ENCODE peak calls at places on chromosome 3, in nine cellular contexts. H is DND-41, Y is Peyer's patch, Q is stomach, E is mucosa of descending colon, Z is fibroblast of lung, J is heart right ventricle, B is body of pancreas, G is AG04450. A is an unnamed sample. For H3K9me3, the result is how much of the 10 kb centered on the place peaks cover.

GRCh38 chr3:15007681-15008141 is 57.4 kb downstream of the MRPS25 start:
- DNase-seq in Z (peak), J (no peak), B (no peak), H (no peak), Q (no peak), E (no peak), G (peak), Y (no peak), A (no peak)

GRCh38 chr3:129064969-129065726 is 4.6 kb downstream of the GP9 start:
- DNase-seq in Q (no peak), Y (peak), G (no peak), J (no peak), Z (no peak), H (no peak), E (peak), B (no peak), A (no peak)

GRCh38 chr3:140529096-140529495 is 148.8 kb upstream of the TRIM42 start:
- DNase-seq in Z (peak), E (no peak), Y (no peak), B (no peak), Q (no peak), H (no peak), G (no peak), J (no peak), A (no peak)

GRCh38 chr3:148006508-148006907 is 597.3 kb downstream of the ZIC1 start:
- DNase-seq in E (no peak), H (no peak), Q (no peak), G (peak), Z (peak), J (no peak), Y (no peak), B (no peak), A (no peak)

GRCh38 chr3:11000528-11000927 is 8.0 kb downstream of the SLC6A1 start:
- DNase-seq in B (no peak), Y (no peak), Q (no peak), G (no peak), J (no peak), E (no peak), H (no peak), Z (no peak), A (no peak)

GRCh38 chr3:29324180-29324651 is 43.3 kb downstream of the RBMS3 start:
- DNase-seq in H (no peak), Q (peak), Z (peak), B (peak), E (peak), G (no peak), Y (peak), J (peak), A (peak)

GRCh38 chr3:194281306-194281705 is 69.8 kb downstream of the CPN2 start:
- DNase-seq in E (no peak), J (no peak), Z (no peak), B (no peak), Q (no peak), Y (no peak), G (no peak), H (no peak), A (peak)

GRCh38 chr3:143565943-143566342 is 282.3 kb downstream of the SLC9A9 start:
- DNase-seq in G (no peak), Y (no peak), Z (peak), Q (no peak), B (no peak), E (no peak), H (no peak), J (no peak), A (no peak)

GRCh38 chr3:14842277-14842676 is 23.5 kb downstream of the FGD5 start:
- DNase-seq in J (no peak), B (no peak), H (no peak), G (no peak), Z (no peak), E (no peak), Y (no peak), Q (no peak), A (no peak)

GRCh38 chr3:30606301-30607031 is at the start of gene TGFBR2:
- DNase-seq in Z (peak), E (peak), Q (peak), B (peak), J (peak), H (peak), G (peak), Y (peak), A (peak)

GRCh38 chr3:174986685-174987084 is 127.6 kb downstream of the NAALADL2 start:
- DNase-seq in Z (peak), E (no peak), G (no peak), Y (no peak), Q (no peak), H (no peak), B (no peak), J (no peak), A (no peak)

GRCh38 chr3:49124203-49124602 is 3.6 kb upstream of the USP19 start:
- DNase-seq in H (no peak), J (no peak), G (no peak), Q (no peak), E (no peak), Z (no peak), B (no peak), Y (no peak), A (no peak)

GRCh38 chr3:48088056-48088748 is 72.0 kb upstream of the MAP4 start:
- DNase-seq in B (peak), G (no peak), Y (no peak), E (no peak), Q (peak), H (peak), J (peak), Z (no peak), A (peak)

GRCh38 chr3:189094539-189094938 is 77.2 kb upstream of the TPRG1 start:
- DNase-seq in G (no peak), E (no peak), Z (no peak), H (no peak), Q (no peak), Y (no peak), B (no peak), J (no peak), A (no peak)

GRCh38 chr3:105806361-105806760 is 62.5 kb downstream of the CBLB start:
- DNase-seq in Z (peak), B (no peak), G (no peak), Y (no peak), H (peak), E (no peak), J (no peak), Q (no peak), A (no peak)

GRCh38 chr3:108093616-108094015 is 2.8 kb upstream of the CD47 start:
- DNase-seq in Y (no peak), B (no peak), G (no peak), Q (no peak), Z (no peak), J (no peak), H (no peak), E (no peak), A (no peak)

GRCh38 chr3:136885357-136886213 is 23.6 kb downstream of the NCK1 start:
- DNase-seq in G (no peak), Z (no peak), J (no peak), B (no peak), Y (no peak), Q (no peak), E (no peak), H (peak), A (no peak)

GRCh38 chr3:120432105-120432860 is 18.5 kb downstream of the FSTL1 start:
- DNase-seq in Z (peak), J (no peak), H (no peak), Y (no peak), B (no peak), E (no peak), G (peak), Q (no peak), A (no peak)

GRCh38 chr3:57031622-57032541 is 28.6 kb upstream of the SPATA12 start:
- DNase-seq in J (no peak), Y (no peak), H (no peak), G (no peak), Q (no peak), Z (no peak), E (no peak), B (no peak), A (no peak)

GRCh38 chr3:177603137-177603603 is 405.9 kb upstream of the TBL1XR1 start:
- DNase-seq in B (no peak), Q (no peak), E (no peak), H (no peak), G (no peak), Z (peak), J (no peak), Y (no peak), A (no peak)

GRCh38 chr3:19885468-19885867 is 48.5 kb downstream of the EFHB start:
- DNase-seq in B (no peak), Y (no peak), Q (no peak), Z (peak), E (no peak), G (no peak), J (peak), H (no peak), A (no peak)

GRCh38 chr3:58200846-58201355 is 9.9 kb downstream of the DNASE1L3 start:
- DNase-seq in J (no peak), B (no peak), H (no peak), Q (no peak), E (no peak), Y (no peak), G (no peak), Z (no peak), A (no peak)

GRCh38 chr3:36843065-36844051 is 79.0 kb upstream of the DCLK3 start:
- DNase-seq in Z (peak), J (no peak), G (no peak), E (no peak), Q (no peak), Y (no peak), B (no peak), H (peak), A (no peak)

GRCh38 chr3:18725668-18726407 is 300.7 kb upstream of the SATB1 start:
- DNase-seq in Y (peak), G (no peak), Z (no peak), B (no peak), Q (no peak), E (no peak), H (peak), J (no peak), A (no peak)

GRCh38 chr3:172666181-172666872 is 44.5 kb downstream of the NCEH1 start:
- DNase-seq in Z (no peak), E (no peak), J (no peak), H (peak), B (no peak), Y (no peak), Q (no peak), G (no peak), A (no peak)

GRCh38 chr3:8663177-8664061 is 18.8 kb upstream of the SSUH2 start:
- DNase-seq in J (peak), B (peak), Y (peak), G (peak), Q (peak), H (peak), Z (peak), E (no peak), A (no peak)

GRCh38 chr3:81816473-81817260 is 55.2 kb upstream of the GBE1 start:
- DNase-seq in B (peak), H (peak), Q (no peak), G (no peak), Z (peak), E (no peak), Y (no peak), J (no peak), A (no peak)

GRCh38 chr3:133273346-133273745 is 126.5 kb upstream of the BFSP2 start:
- DNase-seq in H (no peak), B (no peak), Y (no peak), J (no peak), G (no peak), Z (no peak), Q (no peak), E (no peak), A (no peak)

GRCh38 chr3:72265250-72265649 is 480.3 kb upstream of the PROK2 start:
- DNase-seq in B (no peak), H (no peak), Z (peak), G (no peak), Q (no peak), Y (no peak), J (no peak), E (no peak), A (no peak)

GRCh38 chr3:128995737-128996136 is 1.9 kb upstream of the CFAP92 start:
- DNase-seq in Q (no peak), Z (no peak), Y (no peak), J (no peak), G (no peak), H (no peak), E (no peak), B (no peak), A (no peak)

GRCh38 chr3:75983609-75984290 is 198.4 kb upstream of the ZNF717 start:
- DNase-seq in Q (no peak), Z (peak), E (no peak), J (no peak), H (no peak), Y (no peak), B (no peak), G (no peak), A (no peak)
- H3K9me3 ChIP-seq in Q (under half), Z (under half), E (under half), J (under half), H (under half), Y (under half), B (under half), G (under half), A (under half)

DNA sequence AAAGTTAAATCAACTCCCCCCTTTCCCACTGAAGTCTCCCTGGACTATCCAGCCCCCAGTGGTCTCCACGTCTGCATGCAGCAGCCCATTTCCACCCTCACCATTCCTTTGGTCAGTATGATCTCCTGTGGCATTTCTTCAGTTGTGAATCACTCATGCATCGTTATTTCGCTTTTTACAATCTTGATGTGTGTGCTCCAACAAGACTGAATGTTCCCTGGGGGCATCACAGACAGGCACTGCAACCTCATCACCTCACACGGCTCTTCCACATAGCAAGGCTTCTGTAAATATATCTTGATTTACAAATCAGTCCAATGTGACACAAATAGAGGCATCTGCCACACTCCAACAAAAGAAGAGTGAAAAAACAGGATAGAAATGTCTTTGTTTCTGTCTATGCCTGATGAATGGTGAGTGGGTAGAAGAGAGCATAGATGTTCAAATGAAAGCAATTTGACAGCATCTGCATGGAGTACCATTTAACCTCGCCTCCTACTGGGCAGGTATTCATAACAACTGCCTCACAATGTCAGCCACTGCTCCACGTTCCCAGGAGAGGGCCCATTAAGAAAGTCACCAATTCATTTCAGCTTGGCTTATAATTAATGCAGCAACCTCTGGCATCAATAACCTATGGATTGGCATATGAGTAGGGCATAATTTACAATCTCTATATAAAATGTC is 5.2 kb downstream of the HEG1 start:
- DNase-seq in E (no peak), Q (no peak), Y (no peak), Z (no peak), G (no peak), H (no peak), J (no peak), B (no peak), A (no peak)
- TF ChIP-seq CTCF in E (no peak), Q (no peak), Y (no peak), Z (no peak), G (no peak), H (no peak), J (no peak), B (no peak), A (no peak)

DNA sequence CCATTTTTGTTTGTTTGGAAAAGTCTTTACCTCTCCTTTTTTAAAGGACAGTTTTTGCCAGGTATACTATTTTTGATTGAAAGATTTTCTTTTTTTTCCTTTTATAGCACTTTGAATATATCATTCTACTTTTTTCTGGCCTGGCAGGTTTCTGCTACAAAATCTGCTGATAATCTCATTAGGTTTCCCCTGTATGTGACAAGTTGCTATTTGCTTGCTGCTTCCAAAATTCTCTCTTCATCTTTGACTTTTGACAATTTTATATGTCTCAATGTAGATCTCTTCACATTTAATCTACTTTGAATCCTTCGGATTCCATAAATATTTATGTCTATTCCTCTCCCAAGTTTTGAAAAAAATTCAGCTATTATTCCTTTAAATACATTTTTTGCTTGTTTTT is 838.5 kb downstream of the IGSF11 start:
- DNase-seq in H (no peak), Q (no peak), E (no peak), Y (no peak), J (no peak), Z (no peak), B (no peak), G (no peak), A (no peak)
- H3K9me3 ChIP-seq in H (under half), Q (under half), E (under half), Y (under half), J (half or more), Z (under half), B (under half), G (under half), A (under half)

GRCh38 chr3:9807981-9808344 is 2.1 kb upstream of the TTLL3 start:
- DNase-seq in Z (no peak), Q (no peak), B (no peak), H (no peak), J (no peak), Y (no peak), G (no peak), E (no peak), A (no peak)

GRCh38 chr3:9809239-9809614 is 835 bp upstream of the TTLL3 start:
- DNase-seq in Q (peak), H (no peak), B (no peak), Z (no peak), Y (no peak), G (no peak), J (no peak), E (no peak), A (no peak)

GRCh38 chr3:9806688-9807589 is 3.1 kb upstream of the TTLL3 start:
- DNase-seq in Y (no peak), Q (no peak), G (no peak), Z (no peak), J (no peak), B (no peak), H (no peak), E (no peak), A (no peak)

GRCh38 chr3:9809615-9810356 is at the start of gene TTLL3:
- DNase-seq in Z (peak), Y (peak), J (peak), H (no peak), Q (peak), G (no peak), E (peak), B (peak), A (peak)

GRCh38 chr3:9808345-9809037 is 1.6 kb upstream of the TTLL3 start:
- DNase-seq in Z (peak), Y (peak), G (no peak), H (peak), Q (no peak), B (no peak), J (no peak), E (no peak), A (no peak)
- TF ChIP-seq CTCF in Z (peak), Y (no peak), G (peak), H (peak), Q (no peak), B (no peak), J (no peak), E (no peak), A (no peak)

A was measured in uterus.